ENCODE peak calls at places on chromosomes 5 and 9, in eight cellular contexts. One of them, this sample, is unnamed.

GRCh38 chr5:58770131-58770530 is 187.3 kb downstream of the RAB3C start:
- DNase-seq in fibroblast of the conjunctiva: no peak
- DNase-seq in stimulated activated CD4-positive, alpha-beta T cell treated with anti-CD3 and anti-CD28 coated beads, Interleukin-15, amount 100 ng/mL, for 1 hour: no peak
- DNase-seq in AG04449: no peak
- DNase-seq in NCI-H82: no peak
- DNase-seq in esophagus squamous epithelium: no peak
- DNase-seq in H9: no peak
- DNase-seq in activated CD8-positive, alpha-beta memory T cell treated with anti-CD3 and anti-CD28 coated beads for 4 hours: no peak
- DNase-seq in this sample: no peak

GRCh38 chr9:108093773-108094675 is 604.5 kb upstream of the KLF4 start:
- DNase-seq in fibroblast of the conjunctiva: no peak
- DNase-seq in stimulated activated CD4-positive, alpha-beta T cell treated with anti-CD3 and anti-CD28 coated beads, Interleukin-15, amount 100 ng/mL, for 1 hour: no peak
- DNase-seq in AG04449: no peak
- DNase-seq in NCI-H82: no peak
- DNase-seq in esophagus squamous epithelium: no peak
- DNase-seq in H9: no peak
- DNase-seq in activated CD8-positive, alpha-beta memory T cell treated with anti-CD3 and anti-CD28 coated beads for 4 hours: no peak
- DNase-seq in this sample: no peak

GRCh38 chr5:142816577-142816976 is 46.4 kb downstream of the ARHGAP26 start:
- DNase-seq in fibroblast of the conjunctiva: no peak
- DNase-seq in stimulated activated CD4-positive, alpha-beta T cell treated with anti-CD3 and anti-CD28 coated beads, Interleukin-15, amount 100 ng/mL, for 1 hour: no peak
- DNase-seq in AG04449: peak; percentile 29
- DNase-seq in NCI-H82: no peak
- DNase-seq in esophagus squamous epithelium: no peak
- DNase-seq in H9: no peak
- DNase-seq in activated CD8-positive, alpha-beta memory T cell treated with anti-CD3 and anti-CD28 coated beads for 4 hours: no peak
- DNase-seq in this sample: peak; percentile 40

GRCh38 chr5:173010547-173011464 is 27.2 kb downstream of the ATP6V0E1 start:
- DNase-seq in fibroblast of the conjunctiva: no peak
- DNase-seq in stimulated activated CD4-positive, alpha-beta T cell treated with anti-CD3 and anti-CD28 coated beads, Interleukin-15, amount 100 ng/mL, for 1 hour: no peak
- DNase-seq in AG04449: no peak
- DNase-seq in NCI-H82: no peak
- DNase-seq in esophagus squamous epithelium: no peak
- DNase-seq in H9: peak; percentile 69
- DNase-seq in activated CD8-positive, alpha-beta memory T cell treated with anti-CD3 and anti-CD28 coated beads for 4 hours: no peak
- DNase-seq in this sample: peak; percentile 80

GRCh38 chr9:79195904-79196303 is 375.9 kb upstream of the TLE4 start:
- DNase-seq in fibroblast of the conjunctiva: peak; percentile 80
- DNase-seq in stimulated activated CD4-positive, alpha-beta T cell treated with anti-CD3 and anti-CD28 coated beads, Interleukin-15, amount 100 ng/mL, for 1 hour: no peak
- DNase-seq in AG04449: peak; percentile 53
- DNase-seq in NCI-H82: no peak
- DNase-seq in esophagus squamous epithelium: no peak
- DNase-seq in H9: no peak
- DNase-seq in activated CD8-positive, alpha-beta memory T cell treated with anti-CD3 and anti-CD28 coated beads for 4 hours: no peak
- DNase-seq in this sample: no peak

GRCh38 chr9:98995059-98995665 is 51.5 kb downstream of the COL15A1 start:
- DNase-seq in fibroblast of the conjunctiva: peak; percentile 49
- DNase-seq in stimulated activated CD4-positive, alpha-beta T cell treated with anti-CD3 and anti-CD28 coated beads, Interleukin-15, amount 100 ng/mL, for 1 hour: no peak
- DNase-seq in AG04449: no peak
- DNase-seq in NCI-H82: no peak
- DNase-seq in esophagus squamous epithelium: no peak
- DNase-seq in H9: peak; percentile 17
- DNase-seq in activated CD8-positive, alpha-beta memory T cell treated with anti-CD3 and anti-CD28 coated beads for 4 hours: no peak
- DNase-seq in this sample: no peak

GRCh38 chr5:59833448-59833847 is 60.1 kb downstream of the PDE4D start:
- DNase-seq in fibroblast of the conjunctiva: no peak
- DNase-seq in stimulated activated CD4-positive, alpha-beta T cell treated with anti-CD3 and anti-CD28 coated beads, Interleukin-15, amount 100 ng/mL, for 1 hour: no peak
- DNase-seq in AG04449: no peak
- DNase-seq in NCI-H82: no peak
- DNase-seq in esophagus squamous epithelium: no peak
- DNase-seq in H9: no peak
- DNase-seq in activated CD8-positive, alpha-beta memory T cell treated with anti-CD3 and anti-CD28 coated beads for 4 hours: no peak
- DNase-seq in this sample: no peak

GRCh38 chr5:137071941-137072340 is 427.2 kb downstream of the SPOCK1 start:
- DNase-seq in fibroblast of the conjunctiva: no peak
- DNase-seq in stimulated activated CD4-positive, alpha-beta T cell treated with anti-CD3 and anti-CD28 coated beads, Interleukin-15, amount 100 ng/mL, for 1 hour: no peak
- DNase-seq in AG04449: no peak
- DNase-seq in NCI-H82: no peak
- DNase-seq in esophagus squamous epithelium: no peak
- DNase-seq in H9: no peak
- DNase-seq in activated CD8-positive, alpha-beta memory T cell treated with anti-CD3 and anti-CD28 coated beads for 4 hours: no peak
- DNase-seq in this sample: no peak

GRCh38 chr9:86230858-86231257 is 28.6 kb downstream of the C9orf153 start:
- DNase-seq in fibroblast of the conjunctiva: no peak
- DNase-seq in stimulated activated CD4-positive, alpha-beta T cell treated with anti-CD3 and anti-CD28 coated beads, Interleukin-15, amount 100 ng/mL, for 1 hour: no peak
- DNase-seq in AG04449: no peak
- DNase-seq in NCI-H82: no peak
- DNase-seq in esophagus squamous epithelium: no peak
- DNase-seq in H9: no peak
- DNase-seq in activated CD8-positive, alpha-beta memory T cell treated with anti-CD3 and anti-CD28 coated beads for 4 hours: no peak
- DNase-seq in this sample: no peak

GRCh38 chr9:135136481-135136880 is 49.0 kb downstream of the OLFM1 start:
- DNase-seq in fibroblast of the conjunctiva: no peak
- DNase-seq in stimulated activated CD4-positive, alpha-beta T cell treated with anti-CD3 and anti-CD28 coated beads, Interleukin-15, amount 100 ng/mL, for 1 hour: no peak
- DNase-seq in AG04449: no peak
- DNase-seq in NCI-H82: peak; percentile 84
- DNase-seq in esophagus squamous epithelium: no peak
- DNase-seq in H9: no peak
- DNase-seq in activated CD8-positive, alpha-beta memory T cell treated with anti-CD3 and anti-CD28 coated beads for 4 hours: no peak
- DNase-seq in this sample: no peak

GRCh38 chr9:90857103-90857502 is 55.5 kb downstream of the SYK start:
- DNase-seq in fibroblast of the conjunctiva: no peak
- DNase-seq in stimulated activated CD4-positive, alpha-beta T cell treated with anti-CD3 and anti-CD28 coated beads, Interleukin-15, amount 100 ng/mL, for 1 hour: no peak
- DNase-seq in AG04449: no peak
- DNase-seq in NCI-H82: no peak
- DNase-seq in esophagus squamous epithelium: no peak
- DNase-seq in H9: peak; percentile 0
- DNase-seq in activated CD8-positive, alpha-beta memory T cell treated with anti-CD3 and anti-CD28 coated beads for 4 hours: no peak
- DNase-seq in this sample: no peak

GRCh38 chr5:73722224-73722623 is 96.2 kb downstream of the ARHGEF28 start:
- DNase-seq in fibroblast of the conjunctiva: peak; percentile 14
- DNase-seq in stimulated activated CD4-positive, alpha-beta T cell treated with anti-CD3 and anti-CD28 coated beads, Interleukin-15, amount 100 ng/mL, for 1 hour: no peak
- DNase-seq in AG04449: no peak
- DNase-seq in NCI-H82: no peak
- DNase-seq in esophagus squamous epithelium: no peak
- DNase-seq in H9: no peak
- DNase-seq in activated CD8-positive, alpha-beta memory T cell treated with anti-CD3 and anti-CD28 coated beads for 4 hours: no peak
- DNase-seq in this sample: no peak

GRCh38 chr9:111939322-111939721 is 42.7 kb downstream of the UGCG start:
- DNase-seq in fibroblast of the conjunctiva: no peak
- DNase-seq in stimulated activated CD4-positive, alpha-beta T cell treated with anti-CD3 and anti-CD28 coated beads, Interleukin-15, amount 100 ng/mL, for 1 hour: no peak
- DNase-seq in AG04449: no peak
- DNase-seq in NCI-H82: no peak
- DNase-seq in esophagus squamous epithelium: no peak
- DNase-seq in H9: no peak
- DNase-seq in activated CD8-positive, alpha-beta memory T cell treated with anti-CD3 and anti-CD28 coated beads for 4 hours: no peak
- DNase-seq in this sample: no peak

GRCh38 chr5:68252678-68253520 is 37.3 kb downstream of the PIK3R1 start:
- DNase-seq in fibroblast of the conjunctiva: peak; percentile 78
- DNase-seq in stimulated activated CD4-positive, alpha-beta T cell treated with anti-CD3 and anti-CD28 coated beads, Interleukin-15, amount 100 ng/mL, for 1 hour: no peak
- DNase-seq in AG04449: no peak
- DNase-seq in NCI-H82: peak; percentile 82
- DNase-seq in esophagus squamous epithelium: no peak
- DNase-seq in H9: peak; percentile 58
- DNase-seq in activated CD8-positive, alpha-beta memory T cell treated with anti-CD3 and anti-CD28 coated beads for 4 hours: no peak
- DNase-seq in this sample: peak; percentile 80

GRCh38 chr9:129773262-129774048 is 20.6 kb upstream of the PTGES start:
- DNase-seq in fibroblast of the conjunctiva: no peak
- DNase-seq in stimulated activated CD4-positive, alpha-beta T cell treated with anti-CD3 and anti-CD28 coated beads, Interleukin-15, amount 100 ng/mL, for 1 hour: no peak
- DNase-seq in AG04449: no peak
- DNase-seq in NCI-H82: no peak
- DNase-seq in esophagus squamous epithelium: no peak
- DNase-seq in H9: no peak
- DNase-seq in activated CD8-positive, alpha-beta memory T cell treated with anti-CD3 and anti-CD28 coated beads for 4 hours: no peak
- DNase-seq in this sample: no peak

GRCh38 chr9:119322137-119322695 is 47.0 kb downstream of the BRINP1 start:
- DNase-seq in fibroblast of the conjunctiva: no peak
- DNase-seq in stimulated activated CD4-positive, alpha-beta T cell treated with anti-CD3 and anti-CD28 coated beads, Interleukin-15, amount 100 ng/mL, for 1 hour: no peak
- DNase-seq in AG04449: no peak
- DNase-seq in NCI-H82: peak; percentile 42
- DNase-seq in esophagus squamous epithelium: no peak
- DNase-seq in H9: no peak
- DNase-seq in activated CD8-positive, alpha-beta memory T cell treated with anti-CD3 and anti-CD28 coated beads for 4 hours: no peak
- DNase-seq in this sample: no peak

GRCh38 chr5:10301266-10301665 is 6.4 kb downstream of the CMBL start:
- DNase-seq in fibroblast of the conjunctiva: no peak
- DNase-seq in stimulated activated CD4-positive, alpha-beta T cell treated with anti-CD3 and anti-CD28 coated beads, Interleukin-15, amount 100 ng/mL, for 1 hour: no peak
- DNase-seq in AG04449: no peak
- DNase-seq in NCI-H82: no peak
- DNase-seq in esophagus squamous epithelium: no peak
- DNase-seq in H9: no peak
- DNase-seq in activated CD8-positive, alpha-beta memory T cell treated with anti-CD3 and anti-CD28 coated beads for 4 hours: no peak
- DNase-seq in this sample: no peak

GRCh38 chr9:89433826-89434225 is 64.1 kb downstream of the SEMA4D start:
- DNase-seq in fibroblast of the conjunctiva: no peak
- DNase-seq in stimulated activated CD4-positive, alpha-beta T cell treated with anti-CD3 and anti-CD28 coated beads, Interleukin-15, amount 100 ng/mL, for 1 hour: no peak
- DNase-seq in AG04449: peak; percentile 12
- DNase-seq in NCI-H82: no peak
- DNase-seq in esophagus squamous epithelium: no peak
- DNase-seq in H9: no peak
- DNase-seq in activated CD8-positive, alpha-beta memory T cell treated with anti-CD3 and anti-CD28 coated beads for 4 hours: no peak
- DNase-seq in this sample: no peak

GRCh38 chr9:76610009-76610352 is 151.0 kb downstream of the GCNT1 start:
- DNase-seq in fibroblast of the conjunctiva: peak; percentile 90
- DNase-seq in stimulated activated CD4-positive, alpha-beta T cell treated with anti-CD3 and anti-CD28 coated beads, Interleukin-15, amount 100 ng/mL, for 1 hour: no peak
- DNase-seq in AG04449: no peak
- DNase-seq in NCI-H82: no peak
- DNase-seq in esophagus squamous epithelium: no peak
- DNase-seq in H9: no peak
- DNase-seq in activated CD8-positive, alpha-beta memory T cell treated with anti-CD3 and anti-CD28 coated beads for 4 hours: no peak
- DNase-seq in this sample: no peak

GRCh38 chr5:168263108-168263507 is 28.3 kb upstream of the WWC1 start:
- DNase-seq in fibroblast of the conjunctiva: no peak
- DNase-seq in stimulated activated CD4-positive, alpha-beta T cell treated with anti-CD3 and anti-CD28 coated beads, Interleukin-15, amount 100 ng/mL, for 1 hour: no peak
- DNase-seq in AG04449: no peak
- DNase-seq in NCI-H82: no peak
- DNase-seq in esophagus squamous epithelium: no peak
- DNase-seq in H9: no peak
- DNase-seq in activated CD8-positive, alpha-beta memory T cell treated with anti-CD3 and anti-CD28 coated beads for 4 hours: no peak
- DNase-seq in this sample: no peak

GRCh38 chr5:50768650-50769049 is 102.2 kb downstream of the PARP8 start:
- DNase-seq in fibroblast of the conjunctiva: no peak
- DNase-seq in stimulated activated CD4-positive, alpha-beta T cell treated with anti-CD3 and anti-CD28 coated beads, Interleukin-15, amount 100 ng/mL, for 1 hour: no peak
- DNase-seq in AG04449: no peak
- DNase-seq in NCI-H82: no peak
- DNase-seq in esophagus squamous epithelium: no peak
- DNase-seq in H9: no peak
- DNase-seq in activated CD8-positive, alpha-beta memory T cell treated with anti-CD3 and anti-CD28 coated beads for 4 hours: no peak
- DNase-seq in this sample: no peak

GRCh38 chr9:96418920-96419690 is 935 bp upstream of the ZNF367 start:
- DNase-seq in fibroblast of the conjunctiva: peak; percentile 41
- DNase-seq in stimulated activated CD4-positive, alpha-beta T cell treated with anti-CD3 and anti-CD28 coated beads, Interleukin-15, amount 100 ng/mL, for 1 hour: peak; percentile 13
- DNase-seq in AG04449: no peak
- DNase-seq in NCI-H82: peak; percentile 86
- DNase-seq in esophagus squamous epithelium: no peak
- DNase-seq in H9: peak; percentile 62
- DNase-seq in activated CD8-positive, alpha-beta memory T cell treated with anti-CD3 and anti-CD28 coated beads for 4 hours: no peak
- DNase-seq in this sample: peak; percentile 85

GRCh38 chr5:167763772-167764171 is 527.7 kb upstream of the WWC1 start:
- DNase-seq in fibroblast of the conjunctiva: no peak
- DNase-seq in stimulated activated CD4-positive, alpha-beta T cell treated with anti-CD3 and anti-CD28 coated beads, Interleukin-15, amount 100 ng/mL, for 1 hour: no peak
- DNase-seq in AG04449: peak; percentile 67
- DNase-seq in NCI-H82: peak; percentile 38
- DNase-seq in esophagus squamous epithelium: no peak
- DNase-seq in H9: no peak
- DNase-seq in activated CD8-positive, alpha-beta memory T cell treated with anti-CD3 and anti-CD28 coated beads for 4 hours: no peak
- DNase-seq in this sample: no peak

GRCh38 chr9:13143281-13143680 is 136.2 kb downstream of the MPDZ start:
- DNase-seq in fibroblast of the conjunctiva: no peak
- DNase-seq in stimulated activated CD4-positive, alpha-beta T cell treated with anti-CD3 and anti-CD28 coated beads, Interleukin-15, amount 100 ng/mL, for 1 hour: no peak
- DNase-seq in AG04449: no peak
- DNase-seq in NCI-H82: no peak
- DNase-seq in esophagus squamous epithelium: no peak
- DNase-seq in H9: no peak
- DNase-seq in activated CD8-positive, alpha-beta memory T cell treated with anti-CD3 and anti-CD28 coated beads for 4 hours: no peak
- DNase-seq in this sample: peak; percentile 2

GRCh38 chr5:181151146-181151545 is 3.8 kb downstream of the OR2V2 start:
- DNase-seq in fibroblast of the conjunctiva: no peak
- DNase-seq in stimulated activated CD4-positive, alpha-beta T cell treated with anti-CD3 and anti-CD28 coated beads, Interleukin-15, amount 100 ng/mL, for 1 hour: no peak
- DNase-seq in AG04449: no peak
- DNase-seq in NCI-H82: peak; percentile 41
- DNase-seq in esophagus squamous epithelium: no peak
- DNase-seq in H9: peak; percentile 70
- DNase-seq in activated CD8-positive, alpha-beta memory T cell treated with anti-CD3 and anti-CD28 coated beads for 4 hours: no peak
- DNase-seq in this sample: peak; percentile 40

GRCh38 chr5:93580387-93581100 is 475 bp downstream of the NR2F1-AS1 start:
- DNase-seq in fibroblast of the conjunctiva: no peak
- DNase-seq in stimulated activated CD4-positive, alpha-beta T cell treated with anti-CD3 and anti-CD28 coated beads, Interleukin-15, amount 100 ng/mL, for 1 hour: no peak
- DNase-seq in AG04449: no peak
- DNase-seq in NCI-H82: peak; percentile 42
- DNase-seq in esophagus squamous epithelium: no peak
- DNase-seq in H9: no peak
- DNase-seq in activated CD8-positive, alpha-beta memory T cell treated with anti-CD3 and anti-CD28 coated beads for 4 hours: no peak
- DNase-seq in this sample: no peak

GRCh38 chr5:9903806-9904205 is 273.7 kb upstream of the TAS2R1 start:
- DNase-seq in fibroblast of the conjunctiva: peak; percentile 6
- DNase-seq in stimulated activated CD4-positive, alpha-beta T cell treated with anti-CD3 and anti-CD28 coated beads, Interleukin-15, amount 100 ng/mL, for 1 hour: no peak
- DNase-seq in AG04449: no peak
- DNase-seq in NCI-H82: peak; percentile 58
- DNase-seq in esophagus squamous epithelium: no peak
- DNase-seq in H9: no peak
- DNase-seq in activated CD8-positive, alpha-beta memory T cell treated with anti-CD3 and anti-CD28 coated beads for 4 hours: no peak
- DNase-seq in this sample: no peak

GRCh38 chr5:110038297-110038997 is 348.7 kb downstream of the MAN2A1 start:
- DNase-seq in fibroblast of the conjunctiva: no peak
- DNase-seq in stimulated activated CD4-positive, alpha-beta T cell treated with anti-CD3 and anti-CD28 coated beads, Interleukin-15, amount 100 ng/mL, for 1 hour: no peak
- DNase-seq in AG04449: no peak
- DNase-seq in NCI-H82: no peak
- DNase-seq in esophagus squamous epithelium: no peak
- DNase-seq in H9: no peak
- DNase-seq in activated CD8-positive, alpha-beta memory T cell treated with anti-CD3 and anti-CD28 coated beads for 4 hours: no peak
- DNase-seq in this sample: no peak

GRCh38 chr9:89878687-89879086 is 273.9 kb downstream of the GADD45G start:
- DNase-seq in fibroblast of the conjunctiva: no peak
- DNase-seq in stimulated activated CD4-positive, alpha-beta T cell treated with anti-CD3 and anti-CD28 coated beads, Interleukin-15, amount 100 ng/mL, for 1 hour: no peak
- DNase-seq in AG04449: no peak
- DNase-seq in NCI-H82: no peak
- DNase-seq in esophagus squamous epithelium: no peak
- DNase-seq in H9: no peak
- DNase-seq in activated CD8-positive, alpha-beta memory T cell treated with anti-CD3 and anti-CD28 coated beads for 4 hours: no peak
- DNase-seq in this sample: no peak

GRCh38 chr9:124771867-124772621 is 933 bp upstream of the NR6A1 start:
- DNase-seq in fibroblast of the conjunctiva: no peak
- DNase-seq in stimulated activated CD4-positive, alpha-beta T cell treated with anti-CD3 and anti-CD28 coated beads, Interleukin-15, amount 100 ng/mL, for 1 hour: no peak
- DNase-seq in AG04449: no peak
- DNase-seq in NCI-H82: peak; percentile 85
- DNase-seq in esophagus squamous epithelium: no peak
- DNase-seq in H9: peak; percentile 88
- DNase-seq in activated CD8-positive, alpha-beta memory T cell treated with anti-CD3 and anti-CD28 coated beads for 4 hours: no peak
- DNase-seq in this sample: peak; percentile 91

GRCh38 chr5:143685416-143685815 is 126.5 kb upstream of the HMHB1 start:
- DNase-seq in fibroblast of the conjunctiva: no peak
- DNase-seq in stimulated activated CD4-positive, alpha-beta T cell treated with anti-CD3 and anti-CD28 coated beads, Interleukin-15, amount 100 ng/mL, for 1 hour: no peak
- DNase-seq in AG04449: no peak
- DNase-seq in NCI-H82: peak; percentile 9
- DNase-seq in esophagus squamous epithelium: no peak
- DNase-seq in H9: no peak
- DNase-seq in activated CD8-positive, alpha-beta memory T cell treated with anti-CD3 and anti-CD28 coated beads for 4 hours: no peak
- DNase-seq in this sample: no peak

GRCh38 chr9:135128035-135128670 is 40.7 kb downstream of the OLFM1 start:
- DNase-seq in fibroblast of the conjunctiva: no peak
- DNase-seq in stimulated activated CD4-positive, alpha-beta T cell treated with anti-CD3 and anti-CD28 coated beads, Interleukin-15, amount 100 ng/mL, for 1 hour: no peak
- DNase-seq in AG04449: no peak
- DNase-seq in NCI-H82: no peak
- DNase-seq in esophagus squamous epithelium: no peak
- DNase-seq in H9: no peak
- DNase-seq in activated CD8-positive, alpha-beta memory T cell treated with anti-CD3 and anti-CD28 coated beads for 4 hours: no peak
- DNase-seq in this sample: peak; percentile 26

GRCh38 chr9:127916665-127917581 is at the start of gene ST6GALNAC4:
- DNase-seq in fibroblast of the conjunctiva: peak; percentile 89
- DNase-seq in stimulated activated CD4-positive, alpha-beta T cell treated with anti-CD3 and anti-CD28 coated beads, Interleukin-15, amount 100 ng/mL, for 1 hour: peak; percentile 93
- DNase-seq in AG04449: no peak
- DNase-seq in NCI-H82: peak; percentile 91
- DNase-seq in esophagus squamous epithelium: peak; percentile 39
- DNase-seq in H9: peak; percentile 97
- DNase-seq in activated CD8-positive, alpha-beta memory T cell treated with anti-CD3 and anti-CD28 coated beads for 4 hours: peak; percentile 86
- DNase-seq in this sample: peak; percentile 91

GRCh38 chr9:71683598-71684235 is 84.6 kb downstream of the CEMIP2 start:
- DNase-seq in fibroblast of the conjunctiva: no peak
- DNase-seq in stimulated activated CD4-positive, alpha-beta T cell treated with anti-CD3 and anti-CD28 coated beads, Interleukin-15, amount 100 ng/mL, for 1 hour: no peak
- DNase-seq in AG04449: no peak
- DNase-seq in NCI-H82: peak; percentile 91
- DNase-seq in esophagus squamous epithelium: no peak
- DNase-seq in H9: peak; percentile 67
- DNase-seq in activated CD8-positive, alpha-beta memory T cell treated with anti-CD3 and anti-CD28 coated beads for 4 hours: no peak
- DNase-seq in this sample: peak; percentile 72